ENCODE peak calls at places on chromosomes 4 and X, in six cellular contexts. One of them, this sample, is unnamed.
A peak's percentile ranks its signal among the peaks of the same experiment; 100 is the strongest.

GRCh38 chr4:2832981-2833670 is 10.5 kb upstream of the ADD1 start:
- DNase-seq in GM12891: peak; percentile 31
- DNase-seq in GM12878: no peak
- DNase-seq in HepG2: no peak
- DNase-seq in SK-N-SH: no peak
- DNase-seq in K562: no peak
- DNase-seq in this sample: no peak

GRCh38 chr4:4857001-4857808 is 2.3 kb upstream of the MSX1 start:
- DNase-seq in GM12891: no peak
- DNase-seq in GM12878: no peak
- DNase-seq in HepG2: no peak
- DNase-seq in SK-N-SH: no peak
- DNase-seq in K562: no peak
- DNase-seq in this sample: no peak

GRCh38 chr4:164659765-164660164 is 94.2 kb upstream of the SMIM31 start:
- DNase-seq in GM12891: no peak
- DNase-seq in GM12878: no peak
- DNase-seq in HepG2: no peak
- DNase-seq in SK-N-SH: no peak
- DNase-seq in K562: no peak
- DNase-seq in this sample: no peak

GRCh38 chr4:106659386-106659785 is 290.8 kb upstream of the GIMD1 start:
- DNase-seq in GM12891: no peak
- DNase-seq in GM12878: no peak
- DNase-seq in HepG2: no peak
- DNase-seq in SK-N-SH: no peak
- DNase-seq in K562: no peak
- DNase-seq in this sample: no peak

GRCh38 chrX:85037114-85037513 is 33.4 kb downstream of the APOOL start:
- DNase-seq in GM12891: no peak
- DNase-seq in GM12878: no peak
- DNase-seq in HepG2: no peak
- DNase-seq in SK-N-SH: no peak
- DNase-seq in K562: no peak
- DNase-seq in this sample: no peak

GRCh38 chrX:45584717-45585116 is 384.0 kb upstream of the DIPK2B start:
- DNase-seq in GM12891: no peak
- DNase-seq in GM12878: no peak
- DNase-seq in HepG2: peak; percentile 2
- DNase-seq in SK-N-SH: no peak
- DNase-seq in K562: no peak
- DNase-seq in this sample: no peak

GRCh38 chr4:52840531-52841350 is 21.4 kb upstream of the RASL11B start:
- DNase-seq in GM12891: no peak
- DNase-seq in GM12878: no peak
- DNase-seq in HepG2: no peak
- DNase-seq in SK-N-SH: no peak
- DNase-seq in K562: no peak
- DNase-seq in this sample: no peak

GRCh38 chr4:11503166-11503565 is 74.5 kb upstream of the HS3ST1 start:
- DNase-seq in GM12891: no peak
- DNase-seq in GM12878: no peak
- DNase-seq in HepG2: no peak
- DNase-seq in SK-N-SH: no peak
- DNase-seq in K562: no peak
- DNase-seq in this sample: no peak

GRCh38 chrX:72102760-72103159 is 29.0 kb downstream of the RTL5 start:
- DNase-seq in GM12891: no peak
- DNase-seq in GM12878: no peak
- DNase-seq in HepG2: no peak
- DNase-seq in SK-N-SH: no peak
- DNase-seq in K562: no peak
- DNase-seq in this sample: no peak

GRCh38 chr4:69909195-69909594 is 21.7 kb upstream of the CSN1S1 start:
- DNase-seq in GM12891: no peak
- DNase-seq in GM12878: no peak
- DNase-seq in HepG2: no peak
- DNase-seq in SK-N-SH: no peak
- DNase-seq in K562: no peak
- DNase-seq in this sample: no peak

GRCh38 chr4:147860960-147861359 is 129.1 kb downstream of the ARHGAP10 start:
- DNase-seq in GM12891: no peak
- DNase-seq in GM12878: no peak
- DNase-seq in HepG2: no peak
- DNase-seq in SK-N-SH: no peak
- DNase-seq in K562: no peak
- DNase-seq in this sample: no peak

GRCh38 chrX:374566-374965 is 12.1 kb downstream of the PPP2R3B start:
- DNase-seq in GM12891: no peak
- DNase-seq in GM12878: no peak
- DNase-seq in HepG2: no peak
- DNase-seq in SK-N-SH: peak; percentile 55
- DNase-seq in K562: no peak
- DNase-seq in this sample: no peak

GRCh38 chrX:23008431-23009099 is 8.8 kb downstream of the DDX53 start:
- DNase-seq in GM12891: no peak
- DNase-seq in GM12878: no peak
- DNase-seq in HepG2: peak; percentile 1
- DNase-seq in SK-N-SH: peak; percentile 20
- DNase-seq in K562: peak; percentile 20
- DNase-seq in this sample: no peak

GRCh38 chrX:67721321-67721720 is 177.5 kb downstream of the AR start:
- DNase-seq in GM12891: no peak
- DNase-seq in GM12878: no peak
- DNase-seq in HepG2: no peak
- DNase-seq in SK-N-SH: no peak
- DNase-seq in K562: no peak
- DNase-seq in this sample: no peak

GRCh38 chr4:150514709-150515108 is 67.2 kb upstream of the MAB21L2 start:
- DNase-seq in GM12891: no peak
- DNase-seq in GM12878: no peak
- DNase-seq in HepG2: no peak
- DNase-seq in SK-N-SH: no peak
- DNase-seq in K562: no peak
- DNase-seq in this sample: no peak

GRCh38 chr4:135186002-135186401 is 984.4 kb upstream of the PABPC4L start:
- DNase-seq in GM12891: no peak
- DNase-seq in GM12878: no peak
- DNase-seq in HepG2: no peak
- DNase-seq in SK-N-SH: no peak
- DNase-seq in K562: no peak
- DNase-seq in this sample: no peak

GRCh38 chr4:46844325-46844917 is 64.6 kb downstream of the COX7B2 start:
- DNase-seq in GM12891: no peak
- DNase-seq in GM12878: peak; percentile 4
- DNase-seq in HepG2: peak; percentile 50
- DNase-seq in SK-N-SH: peak; percentile 23
- DNase-seq in K562: peak; percentile 68
- DNase-seq in this sample: peak; percentile 0

GRCh38 chr4:155705664-155706063 is 39.0 kb downstream of the GUCY1A1 start:
- DNase-seq in GM12891: no peak
- DNase-seq in GM12878: no peak
- DNase-seq in HepG2: peak; percentile 4
- DNase-seq in SK-N-SH: no peak
- DNase-seq in K562: no peak
- DNase-seq in this sample: no peak

GRCh38 chr4:1318046-1318375 is 28.3 kb downstream of the MAEA start:
- DNase-seq in GM12891: no peak
- DNase-seq in GM12878: no peak
- DNase-seq in HepG2: no peak
- DNase-seq in SK-N-SH: no peak
- DNase-seq in K562: no peak
- DNase-seq in this sample: no peak

GRCh38 chr4:96352051-96352517 is 512.2 kb downstream of the PDHA2 start:
- DNase-seq in GM12891: no peak
- DNase-seq in GM12878: no peak
- DNase-seq in HepG2: peak; percentile 0
- DNase-seq in SK-N-SH: peak; percentile 16
- DNase-seq in K562: peak; percentile 18
- DNase-seq in this sample: no peak

GRCh38 chrX:36961590-36961989 is 46.6 kb upstream of the FAM47C start:
- DNase-seq in GM12891: no peak
- DNase-seq in GM12878: no peak
- DNase-seq in HepG2: peak; percentile 1
- DNase-seq in SK-N-SH: no peak
- DNase-seq in K562: peak; percentile 6
- DNase-seq in this sample: no peak

GRCh38 chrX:36963069-36963808 is 44.9 kb upstream of the FAM47C start:
- DNase-seq in GM12891: no peak
- DNase-seq in GM12878: no peak
- DNase-seq in HepG2: no peak
- DNase-seq in SK-N-SH: no peak
- DNase-seq in K562: no peak
- DNase-seq in this sample: no peak

GRCh38 chrX:36957425-36958328 is 50.5 kb upstream of the FAM47C start:
- DNase-seq in GM12891: no peak
- DNase-seq in GM12878: no peak
- DNase-seq in HepG2: no peak
- DNase-seq in SK-N-SH: peak; percentile 36
- DNase-seq in K562: no peak
- DNase-seq in this sample: no peak
- TF ChIP-seq POLR2AphosphoS5 in GM12891: no peak
- TF ChIP-seq POLR2AphosphoS5 in GM12878: no peak
- TF ChIP-seq POLR2AphosphoS5 in HepG2: no peak
- TF ChIP-seq POLR2AphosphoS5 in SK-N-SH: no peak
- TF ChIP-seq POLR2AphosphoS5 in K562: no peak
- TF ChIP-seq POLR2AphosphoS5 in this sample: no peak

GRCh38 chr4:57148177-57148576 is 38.0 kb upstream of the IGFBP7 start:
- DNase-seq in GM12891: no peak
- DNase-seq in GM12878: no peak
- DNase-seq in HepG2: no peak
- DNase-seq in SK-N-SH: no peak
- DNase-seq in K562: no peak
- DNase-seq in this sample: no peak
- TF ChIP-seq TAF1 in GM12891: no peak
- TF ChIP-seq TAF1 in GM12878: no peak
- TF ChIP-seq TAF1 in HepG2: no peak
- TF ChIP-seq TAF1 in SK-N-SH: no peak
- TF ChIP-seq TAF1 in K562: no peak
- TF ChIP-seq TAF1 in this sample: no peak

GRCh38 chr4:15457401-15458201 is 12.1 kb upstream of the CC2D2A start:
- DNase-seq in GM12891: no peak
- DNase-seq in GM12878: peak; percentile 20
- DNase-seq in HepG2: peak; percentile 24
- DNase-seq in SK-N-SH: peak; percentile 32
- DNase-seq in K562: peak; percentile 37
- DNase-seq in this sample: no peak
- TF ChIP-seq POLR2AphosphoS5 in GM12891: no peak
- TF ChIP-seq POLR2AphosphoS5 in GM12878: no peak
- TF ChIP-seq POLR2AphosphoS5 in HepG2: no peak
- TF ChIP-seq POLR2AphosphoS5 in SK-N-SH: no peak
- TF ChIP-seq POLR2AphosphoS5 in K562: no peak
- TF ChIP-seq POLR2AphosphoS5 in this sample: no peak

GRCh38 chr4:177508662-177509061 is 66.4 kb upstream of the AGA start:
- DNase-seq in GM12891: no peak
- DNase-seq in GM12878: no peak
- DNase-seq in HepG2: no peak
- DNase-seq in SK-N-SH: no peak
- DNase-seq in K562: no peak
- DNase-seq in this sample: no peak
- TF ChIP-seq TAF1 in GM12891: no peak
- TF ChIP-seq TAF1 in GM12878: no peak
- TF ChIP-seq TAF1 in HepG2: no peak
- TF ChIP-seq TAF1 in SK-N-SH: no peak
- TF ChIP-seq TAF1 in K562: no peak
- TF ChIP-seq TAF1 in this sample: no peak

DNA sequence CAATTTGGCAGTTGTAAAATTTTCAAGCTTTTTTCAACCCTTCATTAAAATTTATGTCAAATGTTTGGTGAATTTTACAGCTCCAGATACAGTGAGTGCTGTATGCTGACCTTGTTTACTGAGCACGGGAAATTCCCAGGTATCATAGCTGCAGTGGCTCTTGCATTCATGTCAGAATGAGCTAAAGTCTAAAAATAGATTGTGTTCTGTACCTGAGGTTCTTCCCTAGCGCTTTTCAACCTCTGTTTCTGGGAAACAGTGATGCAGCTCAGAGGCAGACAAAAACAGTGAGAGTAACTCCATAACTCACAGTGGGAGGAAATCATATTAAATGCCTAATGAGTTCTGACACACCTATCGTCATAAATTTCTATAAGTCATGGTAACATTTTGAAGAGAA is 393.8 kb upstream of the GNPDA2 start:
- DNase-seq in GM12891: no peak
- DNase-seq in GM12878: no peak
- DNase-seq in HepG2: no peak
- DNase-seq in SK-N-SH: no peak
- DNase-seq in K562: no peak
- DNase-seq in this sample: no peak
- TF ChIP-seq POLR2AphosphoS5 in GM12891: no peak
- TF ChIP-seq POLR2AphosphoS5 in GM12878: no peak
- TF ChIP-seq POLR2AphosphoS5 in HepG2: no peak
- TF ChIP-seq POLR2AphosphoS5 in SK-N-SH: no peak
- TF ChIP-seq POLR2AphosphoS5 in K562: no peak
- TF ChIP-seq POLR2AphosphoS5 in this sample: no peak

GRCh38 chrX:131895807-131896206 is 127.3 kb upstream of the STK26 start:
- DNase-seq in GM12891: no peak
- DNase-seq in GM12878: no peak
- DNase-seq in HepG2: no peak
- DNase-seq in SK-N-SH: no peak
- DNase-seq in K562: peak; percentile 19
- DNase-seq in this sample: no peak

DNA sequence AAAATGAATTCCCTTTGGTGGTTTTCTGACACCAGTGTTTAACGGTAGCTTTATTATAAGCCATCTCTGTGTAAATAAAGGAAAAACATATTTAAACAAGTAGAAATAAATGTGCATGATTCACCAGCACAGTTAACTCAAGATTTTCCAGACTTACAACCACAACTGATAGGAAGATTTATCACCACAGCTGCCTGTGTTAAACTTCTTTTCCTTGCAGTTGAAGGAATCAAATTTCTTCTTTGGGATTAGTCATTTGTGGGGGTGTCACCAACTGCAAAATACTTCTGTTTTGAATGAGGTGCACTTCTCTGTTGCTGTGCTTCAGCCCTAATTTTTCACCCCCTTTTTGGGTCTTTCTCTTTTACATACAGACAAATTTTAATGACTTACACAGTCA is 128.1 kb upstream of the STK26 start:
- DNase-seq in GM12891: no peak
- DNase-seq in GM12878: no peak
- DNase-seq in HepG2: no peak
- DNase-seq in SK-N-SH: no peak
- DNase-seq in K562: peak; percentile 58
- DNase-seq in this sample: no peak
- TF ChIP-seq TAF1 in GM12891: no peak
- TF ChIP-seq TAF1 in GM12878: no peak
- TF ChIP-seq TAF1 in HepG2: no peak
- TF ChIP-seq TAF1 in SK-N-SH: no peak
- TF ChIP-seq TAF1 in K562: no peak
- TF ChIP-seq TAF1 in this sample: no peak

GRCh38 chrX:130060122-130061069 is 49.9 kb downstream of the ELF4 start:
- DNase-seq in GM12891: peak; percentile 88
- DNase-seq in GM12878: no peak
- DNase-seq in HepG2: peak; percentile 30
- DNase-seq in SK-N-SH: peak; percentile 98
- DNase-seq in K562: peak; percentile 89
- DNase-seq in this sample: peak; percentile 92
- TF ChIP-seq POLR2AphosphoS5 in GM12891: no peak
- TF ChIP-seq POLR2AphosphoS5 in GM12878: no peak
- TF ChIP-seq POLR2AphosphoS5 in HepG2: no peak
- TF ChIP-seq POLR2AphosphoS5 in SK-N-SH: no peak
- TF ChIP-seq POLR2AphosphoS5 in K562: no peak
- TF ChIP-seq POLR2AphosphoS5 in this sample: no peak

This sample was measured in GM12892.